ENCODE peak calls at places on chromosomes 5 and 9, in seven cellular contexts. K, T, V, I, P, B and C are unnamed samples.

GRCh38 chr5:75052461-75053285 is at the start of gene GCNT4:
- DNase-seq in K (peak; percentile 84), T (peak; percentile 28), V (peak; percentile 38), I (peak; percentile 56), P (peak; percentile 63), B (no peak), C (no peak)

GRCh38 chr9:124040186-124040920 is 28.8 kb downstream of the LHX2 start:
- DNase-seq in K (peak; percentile 28), T (no peak), V (no peak), I (no peak), P (no peak), B (no peak), C (no peak)

GRCh38 chr5:99285606-99286005 is 356.8 kb upstream of the CHD1 start:
- DNase-seq in K (no peak), T (no peak), V (no peak), I (no peak), P (no peak), B (no peak), C (no peak)

GRCh38 chr9:36040271-36040925 is 3.7 kb downstream of the RECK start:
- DNase-seq in K (no peak), T (no peak), V (no peak), I (no peak), P (no peak), B (no peak), C (no peak)

GRCh38 chr5:165920655-165921054 is 2370.8 kb upstream of the WWC1 start:
- DNase-seq in K (no peak), T (no peak), V (no peak), I (no peak), P (no peak), B (no peak), C (no peak)

GRCh38 chr5:53201746-53202145 is 92.2 kb upstream of the MOCS2 start:
- DNase-seq in K (no peak), T (no peak), V (no peak), I (peak; percentile 7), P (no peak), B (no peak), C (no peak)

GRCh38 chr5:139251281-139251687 is 42.3 kb upstream of the MATR3 start:
- DNase-seq in K (no peak), T (no peak), V (peak; percentile 29), I (no peak), P (peak; percentile 74), B (no peak), C (no peak)

GRCh38 chr5:75051217-75051751 is 1.1 kb downstream of the GCNT4 start:
- DNase-seq in K (peak; percentile 56), T (no peak), V (peak; percentile 74), I (no peak), P (peak; percentile 84), B (no peak), C (no peak)

GRCh38 chr9:78397045-78397843 is 100.3 kb downstream of the PSAT1 start:
- DNase-seq in K (no peak), T (no peak), V (no peak), I (no peak), P (no peak), B (no peak), C (no peak)

GRCh38 chr5:84274585-84275468 is 109.9 kb downstream of the EDIL3 start:
- DNase-seq in K (no peak), T (no peak), V (peak; percentile 35), I (peak; percentile 38), P (no peak), B (peak; percentile 26), C (peak; percentile 20)

GRCh38 chr5:55601209-55601618 is 66.5 kb upstream of the PLPP1 start:
- DNase-seq in K (no peak), T (peak; percentile 90), V (peak; percentile 85), I (peak; percentile 96), P (peak; percentile 78), B (no peak), C (peak; percentile 94)

GRCh38 chr9:35396560-35397215 is 93.2 kb upstream of the RUSC2 start:
- DNase-seq in K (no peak), T (no peak), V (no peak), I (no peak), P (no peak), B (no peak), C (peak; percentile 32)

GRCh38 chr9:94870793-94871558 is 144.5 kb downstream of the AOPEP start:
- DNase-seq in K (no peak), T (peak; percentile 47), V (no peak), I (peak; percentile 73), P (no peak), B (no peak), C (peak; percentile 57)

GRCh38 chr9:134630861-134631260 is 10.7 kb upstream of the COL5A1 start:
- DNase-seq in K (peak; percentile 33), T (no peak), V (no peak), I (no peak), P (no peak), B (no peak), C (peak; percentile 74)

GRCh38 chr5:124906339-124907097 is 160.1 kb upstream of the ZNF608 start:
- DNase-seq in K (no peak), T (peak; percentile 85), V (peak; percentile 62), I (peak; percentile 10), P (peak; percentile 62), B (no peak), C (peak; percentile 76)

GRCh38 chr9:33263131-33263935 is 1.2 kb downstream of the BAG1 start:
- DNase-seq in K (peak; percentile 78), T (no peak), V (no peak), I (no peak), P (peak; percentile 55), B (no peak), C (no peak)

GRCh38 chr5:121144764-121145163 is 680.7 kb downstream of the PRR16 start:
- DNase-seq in K (no peak), T (no peak), V (no peak), I (no peak), P (no peak), B (no peak), C (no peak)

GRCh38 chr5:142551242-142552067 is 134.4 kb downstream of the FGF1 start:
- DNase-seq in K (no peak), T (no peak), V (no peak), I (no peak), P (no peak), B (no peak), C (no peak)

GRCh38 chr5:150321784-150322183 is 19.1 kb upstream of the ARSI start:
- DNase-seq in K (no peak), T (no peak), V (no peak), I (no peak), P (no peak), B (no peak), C (no peak)

DNA sequence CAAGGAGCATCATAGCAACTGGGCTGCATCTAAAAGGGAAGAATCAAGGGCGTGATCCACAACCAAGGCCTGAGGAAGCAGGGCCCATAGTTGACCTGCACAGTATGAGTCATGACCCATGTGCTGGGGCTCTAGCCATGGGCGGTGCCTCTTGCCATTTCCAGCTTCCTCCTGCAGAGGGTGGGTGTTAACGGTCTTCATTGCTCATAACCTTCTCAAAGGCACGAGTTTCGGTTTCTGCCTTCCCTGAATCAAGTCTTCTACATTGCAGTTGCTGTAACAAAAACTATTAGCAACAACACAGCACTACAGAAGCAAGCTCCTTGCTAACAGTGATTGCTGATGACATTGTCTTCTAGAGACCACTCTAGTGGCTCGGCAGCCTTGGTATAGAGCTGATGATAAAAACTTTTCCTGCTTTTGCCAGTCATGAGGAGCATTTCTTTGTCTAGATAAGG is 66.9 kb downstream of the CTSL start:
- DNase-seq in K (no peak), T (peak; percentile 65), V (peak; percentile 50), I (peak; percentile 95), P (peak; percentile 71), B (peak; percentile 63), C (peak; percentile 87)
- TF ChIP-seq POLR2A in K (no peak), T (no peak), V (no peak), I (no peak), P (no peak), B (no peak), C (no peak)

GRCh38 chr5:1594336-1595106 is 70.8 kb upstream of the LPCAT1 start:
- DNase-seq in K (peak; percentile 95), T (peak; percentile 65), V (peak; percentile 84), I (peak; percentile 79), P (peak; percentile 93), B (peak; percentile 74), C (peak; percentile 90)
- H3K4me3 ChIP-seq in K (peak overlapping the region; percentile 52), T (peak overlapping the region; percentile 48), V (peak overlapping the region; percentile 56), I (peak overlapping the region; percentile 56), P (peak overlapping the region; percentile 66), B (peak overlapping the region; percentile 56), C (peak overlapping the region; percentile 36)

DNA sequence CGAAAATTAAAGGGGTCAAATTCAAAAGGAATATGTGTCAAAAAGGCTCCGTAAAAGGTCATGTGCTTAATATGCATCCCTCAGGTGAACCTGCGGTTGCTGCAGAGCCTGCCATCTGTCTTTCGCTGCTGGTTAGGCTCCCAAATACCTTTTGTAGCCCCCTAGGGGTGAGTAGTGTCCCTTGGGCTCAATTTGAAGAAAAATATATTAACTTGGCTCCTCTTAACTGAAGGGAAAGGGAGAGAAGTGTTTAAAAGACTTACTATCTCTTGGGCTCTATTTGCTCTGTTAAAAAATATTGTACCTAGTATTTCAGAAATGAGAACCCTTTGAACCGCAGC is 176.5 kb upstream of the ADAMTSL1 start:
- DNase-seq in K (no peak), T (no peak), V (no peak), I (peak; percentile 4), P (no peak), B (no peak), C (no peak)
- TF ChIP-seq CTCF in K (no peak), T (no peak), V (no peak), I (no peak), P (no peak), B (peak; percentile 23), C (no peak)

GRCh38 chr9:129886226-129887174 is 51.2 kb downstream of the USP20 start:
- DNase-seq in K (peak; percentile 83), T (no peak), V (peak; percentile 52), I (no peak), P (no peak), B (no peak), C (no peak)
- TF ChIP-seq POLR2A in K (no peak), T (no peak), V (no peak), I (no peak), P (no peak), B (no peak), C (no peak)

DNA sequence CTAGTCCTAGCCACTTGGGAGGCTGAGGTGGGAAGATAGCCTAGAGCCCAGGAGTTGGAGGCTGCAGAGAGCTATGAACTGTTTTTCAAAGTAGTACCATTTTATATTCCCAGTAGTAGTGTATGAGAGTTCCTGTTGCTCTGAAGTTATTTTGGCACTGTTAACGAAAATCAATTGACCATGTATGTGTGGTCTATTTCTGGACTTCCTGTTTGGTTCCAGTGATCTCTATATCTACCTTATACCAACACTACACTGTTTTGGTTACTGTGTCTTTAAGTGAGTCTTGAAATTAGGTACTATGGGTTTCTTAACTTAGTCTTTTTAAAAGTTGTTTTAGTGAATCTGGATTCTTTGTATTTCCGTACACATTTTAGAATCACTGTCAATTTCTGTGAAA is 13.6 kb downstream of the SLF1 start:
- DNase-seq in K (no peak), T (no peak), V (no peak), I (no peak), P (no peak), B (no peak), C (no peak)
- H3K4me3 ChIP-seq in K (no peak overlapping the region), T (no peak overlapping the region), V (no peak overlapping the region), I (no peak overlapping the region), P (no peak overlapping the region), B (no peak overlapping the region), C (no peak overlapping the region)

GRCh38 chr9:71355884-71356283 is 234.5 kb upstream of the TRPM3 start:
- DNase-seq in K (no peak), T (no peak), V (no peak), I (peak; percentile 9), P (no peak), B (peak; percentile 3), C (no peak)
- TF ChIP-seq CTCF in K (no peak), T (no peak), V (no peak), I (no peak), P (no peak), B (peak; percentile 18), C (no peak)

GRCh38 chr5:111948517-111948916 is 191.5 kb upstream of the NREP start:
- DNase-seq in K (no peak), T (no peak), V (no peak), I (no peak), P (no peak), B (peak; percentile 2), C (no peak)
- TF ChIP-seq POLR2A in K (no peak), T (no peak), V (no peak), I (no peak), P (no peak), B (no peak), C (no peak)